ENCODE peak calls at places on chromosomes 3 and 15, in ten cellular contexts. R is aorta; D is stimulated activated CD4-positive, alpha-beta T cell treated with anti-CD3 and anti-CD28 coated beads, Interleukin-2, amount 100 ng/mL, for 24 hours; Q is substantia nigra; Z is iris pigment epithelial cell; H is uterus; B is coronary artery; P is thoracic aorta; V is T-helper 1 cell; K is T-cell. E is an unnamed sample.

GRCh38 chr15:34691024-34691423 is 63.8 kb downstream of the GJD2 start:
- DNase-seq in R (no peak), D (no peak), Q (no peak), Z (peak; percentile 82), H (no peak), B (no peak), P (no peak), V (no peak), K (no peak), E (no peak)

GRCh38 chr15:71841563-71841962 is 31.2 kb downstream of the NR2E3 start:
- DNase-seq in R (no peak), D (no peak), Q (no peak), Z (no peak), H (no peak), B (no peak), P (no peak), V (no peak), K (no peak), E (no peak)

GRCh38 chr15:63600001-63600645 is 2.9 kb downstream of the FBXL22 start:
- DNase-seq in R (peak; percentile 70), D (peak; percentile 32), Q (no peak), Z (no peak), H (no peak), B (no peak), P (no peak), V (peak; percentile 17), K (no peak), E (peak; percentile 45)

GRCh38 chr15:72197460-72198409 is at the start of gene GRAMD2A:
- DNase-seq in R (no peak), D (peak; percentile 60), Q (no peak), Z (peak; percentile 50), H (no peak), B (peak; percentile 72), P (no peak), V (no peak), K (no peak), E (no peak)

GRCh38 chr3:45712434-45713110 is 23.4 kb downstream of the SACM1L start:
- DNase-seq in R (no peak), D (no peak), Q (no peak), Z (peak; percentile 22), H (no peak), B (no peak), P (no peak), V (no peak), K (no peak), E (no peak)

GRCh38 chr3:16433701-16434151 is 79.8 kb downstream of the RFTN1 start:
- DNase-seq in R (no peak), D (no peak), Q (no peak), Z (no peak), H (no peak), B (no peak), P (no peak), V (no peak), K (no peak), E (no peak)

GRCh38 chr3:46228259-46229222 is 13.7 kb upstream of the CCR3 start:
- DNase-seq in R (no peak), D (no peak), Q (no peak), Z (peak; percentile 92), H (no peak), B (no peak), P (no peak), V (peak; percentile 56), K (no peak), E (no peak)

GRCh38 chr15:57690341-57690966 is 16.1 kb upstream of the POLR2M start:
- DNase-seq in R (no peak), D (no peak), Q (no peak), Z (no peak), H (no peak), B (no peak), P (no peak), V (no peak), K (no peak), E (no peak)

GRCh38 chr3:14216257-14217048 is 37.8 kb downstream of the LSM3 start:
- DNase-seq in R (no peak), D (peak; percentile 34), Q (peak; percentile 65), Z (peak; percentile 84), H (no peak), B (no peak), P (no peak), V (peak; percentile 75), K (no peak), E (peak; percentile 72)

GRCh38 chr3:38119248-38119544 is 17.7 kb downstream of the ACAA1 start:
- DNase-seq in R (no peak), D (no peak), Q (no peak), Z (no peak), H (peak; percentile 14), B (no peak), P (no peak), V (no peak), K (no peak), E (no peak)

GRCh38 chr15:57236561-57237281 is 139.6 kb upstream of the CGNL1 start:
- DNase-seq in R (no peak), D (no peak), Q (no peak), Z (no peak), H (no peak), B (no peak), P (no peak), V (no peak), K (no peak), E (no peak)

GRCh38 chr15:61681676-61682075 is 378.6 kb downstream of the VPS13C start:
- DNase-seq in R (no peak), D (no peak), Q (no peak), Z (no peak), H (no peak), B (no peak), P (no peak), V (no peak), K (no peak), E (no peak)

GRCh38 chr3:4986175-4986610 is 7.0 kb downstream of the BHLHE40 start:
- DNase-seq in R (no peak), D (no peak), Q (no peak), Z (no peak), H (no peak), B (no peak), P (no peak), V (no peak), K (no peak), E (no peak)

GRCh38 chr15:90895571-90896117 is 7.5 kb upstream of the MAN2A2 start:
- DNase-seq in R (no peak), D (no peak), Q (peak; percentile 60), Z (peak; percentile 6), H (no peak), B (no peak), P (no peak), V (no peak), K (no peak), E (peak; percentile 74)

GRCh38 chr3:113005622-113006021 is 14.8 kb downstream of the GTPBP8 start:
- DNase-seq in R (no peak), D (no peak), Q (no peak), Z (no peak), H (no peak), B (no peak), P (no peak), V (peak; percentile 67), K (peak; percentile 33), E (no peak)

GRCh38 chr3:8557298-8557697 is 55.7 kb downstream of the LMCD1 start:
- DNase-seq in R (no peak), D (no peak), Q (no peak), Z (peak; percentile 39), H (peak; percentile 74), B (no peak), P (no peak), V (no peak), K (no peak), E (no peak)

GRCh38 chr3:56590814-56591213 is 33.8 kb downstream of the CCDC66 start:
- DNase-seq in R (no peak), D (no peak), Q (no peak), Z (peak; percentile 26), H (no peak), B (no peak), P (no peak), V (no peak), K (no peak), E (no peak)

GRCh38 chr3:126556637-126557414 is 1.9 kb downstream of the C3orf22 start:
- DNase-seq in R (peak; percentile 14), D (no peak), Q (no peak), Z (no peak), H (peak; percentile 5), B (no peak), P (no peak), V (no peak), K (peak; percentile 10), E (no peak)

GRCh38 chr3:196971094-196971698 is 2.6 kb upstream of the PIGZ start:
- DNase-seq in R (no peak), D (no peak), Q (no peak), Z (no peak), H (no peak), B (no peak), P (no peak), V (no peak), K (no peak), E (no peak)

GRCh38 chr3:3200632-3201212 is 21.2 kb upstream of the CRBN start:
- DNase-seq in R (peak; percentile 55), D (no peak), Q (no peak), Z (peak; percentile 74), H (peak; percentile 34), B (no peak), P (no peak), V (peak; percentile 36), K (no peak), E (peak; percentile 42)

GRCh38 chr3:13125092-13126015 is 52.1 kb upstream of the IQSEC1 start:
- DNase-seq in R (peak; percentile 15), D (no peak), Q (no peak), Z (no peak), H (no peak), B (peak; percentile 41), P (no peak), V (no peak), K (no peak), E (no peak)